ENCODE peak calls at places on chromosomes 16 and 17, in five cellular contexts. W is A549, O is heart left ventricle, S is IMR-90, X is esophagus muscularis mucosa. Q is an unnamed sample.

GRCh38 chr17:50147841-50148225 is 2.6 kb downstream of the PPP1R9B start:
- DNase-seq in W (peak), S (no peak), X (no peak), O (no peak), Q (no peak)

GRCh38 chr16:73274140-73274539 is 226.2 kb upstream of the ZFHX3 start:
- DNase-seq in O (no peak), W (no peak), X (no peak), S (no peak), Q (no peak)

GRCh38 chr16:3444032-3444388 is 530 bp downstream of the NAA60 start:
- DNase-seq in W (peak), X (no peak), S (peak), O (no peak), Q (no peak)

GRCh38 chr17:82152556-82153294 is 54.7 kb upstream of the FASN start:
- DNase-seq in O (no peak), W (no peak), X (no peak), S (no peak), Q (no peak)

GRCh38 chr16:23635958-23636357 is 5.2 kb downstream of the PALB2 start:
- DNase-seq in X (no peak), S (no peak), O (no peak), W (no peak), Q (no peak)

GRCh38 chr16:27724491-27724878 is 174.5 kb downstream of the KATNIP start:
- DNase-seq in S (no peak), W (no peak), X (no peak), O (no peak), Q (no peak)

GRCh38 chr16:5516115-5516514 is 418.5 kb upstream of the EEF2KMT start:
- DNase-seq in X (no peak), S (no peak), O (no peak), W (peak), Q (no peak)

GRCh38 chr17:67377727-67378443 is 804 bp downstream of the PITPNC1 start:
- DNase-seq in O (peak), W (peak), S (peak), X (no peak), Q (no peak)

GRCh38 chr16:11621920-11622651 is 35.4 kb upstream of the LITAF start:
- DNase-seq in X (no peak), S (no peak), W (no peak), O (no peak), Q (no peak)

GRCh38 chr17:28912938-28913333 is 10.1 kb upstream of the DHRS13 start:
- DNase-seq in O (no peak), W (no peak), S (no peak), X (no peak), Q (no peak)

GRCh38 chr16:48426244-48427135 is 41.3 kb upstream of the SIAH1 start:
- DNase-seq in W (no peak), X (no peak), O (no peak), S (peak), Q (no peak)

GRCh38 chr17:81928497-81929252 is 1.1 kb upstream of the MAFG start:
- DNase-seq in O (no peak), X (no peak), S (no peak), W (no peak), Q (no peak)

GRCh38 chr17:31556969-31557620 is 165.6 kb downstream of the RAB11FIP4 start:
- DNase-seq in W (no peak), O (no peak), S (no peak), X (no peak), Q (no peak)

GRCh38 chr17:29642171-29642611 is 19.5 kb upstream of the CORO6 start:
- DNase-seq in S (no peak), O (no peak), W (no peak), X (no peak), Q (no peak)

GRCh38 chr17:63834431-63835166 is 7.1 kb upstream of the FTSJ3 start:
- DNase-seq in O (no peak), X (no peak), W (peak), S (peak), Q (no peak)

GRCh38 chr16:20928774-20929411 is 28.3 kb downstream of the LYRM1 start:
- DNase-seq in S (no peak), W (no peak), O (no peak), X (no peak), Q (no peak)

GRCh38 chr17:75684924-75685323 is 17.8 kb downstream of the SAP30BP start:
- DNase-seq in W (peak), S (no peak), O (no peak), X (no peak), Q (no peak)

GRCh38 chr16:1906846-1907165 is 11.4 kb downstream of the HS3ST6 start:
- DNase-seq in O (no peak), X (no peak), S (no peak), W (no peak), Q (no peak)

GRCh38 chr17:76131061-76131691 is 9.9 kb downstream of the FOXJ1 start:
- DNase-seq in O (peak), S (no peak), X (no peak), W (no peak), Q (peak)

GRCh38 chr16:69423189-69423588 is 1.2 kb upstream of the CYB5B start:
- DNase-seq in X (no peak), O (no peak), W (no peak), S (no peak), Q (no peak)

GRCh38 chr17:49861150-49861884 is 13.4 kb upstream of the TAC4 start:
- DNase-seq in S (peak), O (no peak), W (peak), X (no peak), Q (no peak)

GRCh38 chr17:6420173-6420641 is 14.7 kb downstream of the AIPL1 start:
- DNase-seq in X (no peak), S (peak), O (no peak), W (peak), Q (no peak)

GRCh38 chr17:55161935-55162555 is 102.7 kb upstream of the HLF start:
- DNase-seq in O (no peak), X (no peak), S (peak), W (peak), Q (no peak)

GRCh38 chr16:3113765-3114479 is 1.5 kb downstream of the ZNF205 start:
- DNase-seq in W (peak), S (peak), X (no peak), O (no peak), Q (no peak)

GRCh38 chr16:29845656-29846055 is 17.4 kb downstream of the CDIPT start:
- DNase-seq in O (no peak), S (no peak), X (no peak), W (no peak), Q (no peak)

GRCh38 chr16:64051826-64052225 is 1070.0 kb downstream of the CDH11 start:
- DNase-seq in W (no peak), O (no peak), X (no peak), S (no peak), Q (no peak)

GRCh38 chr17:77316191-77316641 is 175.4 kb downstream of the SEC14L1 start:
- DNase-seq in O (peak), X (no peak), S (peak), W (peak), Q (no peak)

GRCh38 chr16:86324320-86324719 is 186.0 kb upstream of the FOXF1 start:
- DNase-seq in S (no peak), X (no peak), W (no peak), O (peak), Q (no peak)

GRCh38 chr17:79154446-79154845 is 79.8 kb downstream of the ENGASE start:
- DNase-seq in W (no peak), O (peak), X (no peak), S (no peak), Q (no peak)

GRCh38 chr16:70511833-70512232 is 11.5 kb downstream of the COG4 start:
- DNase-seq in O (no peak), W (no peak), X (no peak), S (no peak), Q (no peak)

GRCh38 chr16:70510216-70510615 is 13.1 kb downstream of the COG4 start:
- DNase-seq in S (no peak), X (no peak), O (no peak), W (no peak), Q (no peak)

GRCh38 chr16:70512456-70512855 is 10.9 kb downstream of the COG4 start:
- DNase-seq in O (no peak), W (peak), X (no peak), S (peak), Q (no peak)

GRCh38 chr16:70508752-70509151 is 14.6 kb downstream of the COG4 start:
- DNase-seq in S (no peak), X (no peak), O (no peak), W (no peak), Q (no peak)
- TF ChIP-seq CTCF in S (no peak), X (no peak), O (no peak), W (peak), Q (no peak)

DNA sequence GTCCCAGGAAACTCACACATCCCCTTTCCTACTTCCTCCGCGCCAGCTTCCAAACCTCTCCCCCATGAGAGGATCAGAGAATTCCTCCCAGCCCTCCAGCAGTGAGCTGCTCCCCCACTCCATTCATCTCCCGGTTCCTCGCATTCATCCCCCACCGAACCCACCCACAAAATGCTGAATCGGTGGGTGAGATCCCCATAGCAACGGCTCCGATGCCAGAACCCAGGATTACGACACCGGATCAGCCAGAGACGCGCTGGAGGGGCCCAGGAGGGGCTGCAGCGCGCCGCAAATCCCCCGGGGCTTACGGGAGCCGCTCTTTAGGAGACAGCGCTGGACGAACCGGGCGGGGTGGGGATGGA is 251.4 kb upstream of the RPL38 start:
- DNase-seq in O (no peak), X (no peak), W (no peak), S (no peak), Q (no peak)
- H3K4me3 ChIP-seq in O (peak), X (peak), W (no peak), S (no peak), Q (peak)

DNA sequence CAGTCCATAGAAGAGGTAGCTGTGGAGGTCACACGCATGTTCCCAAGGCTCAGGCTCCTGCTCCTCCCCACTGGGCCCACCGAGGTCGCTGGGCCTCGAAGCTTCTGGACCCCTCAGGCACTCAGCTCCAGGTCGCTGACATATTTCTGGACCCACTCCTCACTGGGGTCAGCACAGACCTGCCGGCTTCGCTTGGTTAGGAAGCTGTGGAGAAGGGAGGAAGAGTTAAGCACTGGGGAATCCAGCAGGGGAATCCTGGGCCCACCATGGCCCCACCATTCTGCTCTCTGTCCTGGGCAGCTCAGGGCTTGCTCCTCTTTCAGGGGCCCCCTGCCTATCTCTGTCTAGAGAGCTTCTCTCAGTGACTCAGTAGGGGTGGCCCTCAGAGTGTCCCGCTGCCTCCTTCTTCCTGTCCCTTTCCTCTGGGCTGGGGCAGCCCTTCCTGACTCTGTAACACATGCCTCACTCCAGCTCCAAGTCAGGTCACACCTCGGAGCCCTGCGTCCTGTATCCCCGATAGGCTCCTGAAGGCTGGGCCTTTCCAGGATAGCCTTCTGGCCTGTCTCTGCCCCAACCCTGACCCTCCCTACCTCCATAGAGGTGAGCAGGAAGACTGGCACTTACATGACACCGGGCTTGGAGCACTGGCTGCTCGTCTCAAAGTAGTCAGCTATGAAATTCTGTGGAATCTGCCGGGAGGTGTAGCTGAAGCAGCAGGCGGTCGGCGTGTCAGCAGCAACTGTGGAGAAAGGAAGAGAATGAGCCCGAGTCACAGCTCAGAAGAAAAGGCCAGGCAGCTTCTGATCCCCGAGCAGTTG is 1.2 kb downstream of the CCL3 start:
- DNase-seq in W (no peak), X (no peak), O (no peak), S (no peak), Q (no peak)
- TF ChIP-seq POLR2A in W (no peak), X (no peak), O (no peak), S (no peak), Q (no peak)

DNA sequence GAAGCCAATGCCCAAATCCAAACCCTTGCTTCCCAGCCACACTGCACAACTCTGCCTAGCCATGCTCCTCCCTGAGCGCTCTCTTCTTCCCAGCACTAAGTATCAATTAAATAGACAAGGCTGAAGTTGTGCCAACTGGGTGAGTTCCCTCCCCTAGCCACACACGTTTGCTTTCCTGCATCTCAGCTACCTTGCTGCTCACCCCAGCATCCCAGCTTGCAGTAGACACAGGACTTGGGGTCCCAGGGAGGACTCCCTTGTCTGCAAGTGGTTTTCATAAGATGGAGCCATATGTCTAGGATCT is 4.9 kb downstream of the CCDC182 start:
- DNase-seq in W (no peak), O (no peak), X (no peak), S (no peak), Q (no peak)
- TF ChIP-seq CTCF in W (peak), O (peak), X (no peak), S (no peak), Q (no peak)

DNA sequence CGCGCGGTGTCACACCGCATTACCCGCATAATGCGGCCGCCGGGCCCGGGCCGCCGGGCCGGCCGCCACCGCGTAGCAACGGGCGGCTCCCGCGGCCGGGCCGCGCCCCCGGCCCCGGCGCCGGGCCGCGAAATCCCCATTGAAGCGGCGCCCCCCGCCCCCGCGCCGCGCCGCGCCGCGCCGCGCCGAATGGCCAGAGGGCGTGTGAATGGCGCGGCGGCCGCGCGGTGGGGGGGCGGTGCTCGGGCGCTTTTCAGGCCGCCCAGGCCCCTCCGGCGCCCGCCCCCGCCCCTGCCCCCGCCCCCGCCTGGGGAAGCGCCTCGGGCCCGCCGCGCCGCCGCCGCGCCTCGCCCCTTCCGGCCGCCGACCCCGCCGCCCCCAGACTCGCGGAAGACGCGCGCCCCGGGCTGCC is 46.9 kb downstream of the WNT3 start:
- DNase-seq in W (peak), X (no peak), S (no peak), O (no peak), Q (no peak)
- H3K4me3 ChIP-seq in W (peak), X (peak), S (peak), O (peak), Q (peak)

GRCh38 chr17:4642286-4642685 is 808 bp upstream of the ALOX15 start:
- DNase-seq in O (no peak), X (no peak), S (no peak), W (no peak), Q (no peak)
- TF ChIP-seq POLR2A in O (no peak), X (no peak), S (no peak), W (no peak), Q (no peak)

GRCh38 chr16:8493885-8494487 is 96.3 kb downstream of the TMEM114 start:
- DNase-seq in O (no peak), X (no peak), W (peak), S (no peak), Q (no peak)
- TF ChIP-seq CTCF in O (no peak), X (no peak), W (no peak), S (no peak), Q (no peak)

GRCh38 chr17:37743612-37743874 is 1.3 kb downstream of the HNF1B start:
- DNase-seq in X (no peak), O (no peak), S (no peak), W (peak), Q (no peak)
- H3K4me3 ChIP-seq in X (peak), O (peak), S (no peak), W (peak), Q (peak)